ENCODE peak calls at places on chromosomes 1 and 21, in seven cellular contexts. One of them, this sample, is unnamed.
A peak's percentile ranks its signal among the peaks of the same experiment; 100 is the strongest.

GRCh38 chr1:25519624-25520023 is 23.8 kb upstream of the LDLRAP1 start:
- DNase-seq in GM12892: no peak
- DNase-seq in HepG2: no peak
- DNase-seq in SK-N-SH: no peak
- DNase-seq in GM12878: no peak
- DNase-seq in K562: no peak
- DNase-seq in H1: no peak
- DNase-seq in this sample: no peak

GRCh38 chr1:245823408-245824147 is 668.8 kb downstream of the KIF26B start:
- DNase-seq in GM12892: no peak
- DNase-seq in HepG2: no peak
- DNase-seq in SK-N-SH: no peak
- DNase-seq in GM12878: no peak
- DNase-seq in K562: no peak
- DNase-seq in H1: no peak
- DNase-seq in this sample: no peak

GRCh38 chr1:27469334-27469733 is 20.6 kb downstream of the WASF2 start:
- DNase-seq in GM12892: no peak
- DNase-seq in HepG2: peak; percentile 47
- DNase-seq in SK-N-SH: no peak
- DNase-seq in GM12878: no peak
- DNase-seq in K562: no peak
- DNase-seq in H1: no peak
- DNase-seq in this sample: no peak

GRCh38 chr1:214108097-214108446 is 120.3 kb downstream of the PROX1 start:
- DNase-seq in GM12892: no peak
- DNase-seq in HepG2: peak; percentile 71
- DNase-seq in SK-N-SH: no peak
- DNase-seq in GM12878: no peak
- DNase-seq in K562: no peak
- DNase-seq in H1: no peak
- DNase-seq in this sample: no peak

GRCh38 chr1:216466162-216466801 is 43.0 kb upstream of the USH2A start:
- DNase-seq in GM12892: no peak
- DNase-seq in HepG2: no peak
- DNase-seq in SK-N-SH: no peak
- DNase-seq in GM12878: no peak
- DNase-seq in K562: no peak
- DNase-seq in H1: no peak
- DNase-seq in this sample: no peak

GRCh38 chr1:229854620-229855019 is 212.4 kb upstream of the GALNT2 start:
- DNase-seq in GM12892: no peak
- DNase-seq in HepG2: no peak
- DNase-seq in SK-N-SH: no peak
- DNase-seq in GM12878: no peak
- DNase-seq in K562: no peak
- DNase-seq in H1: no peak
- DNase-seq in this sample: no peak

GRCh38 chr1:247456914-247457638 is 828 bp downstream of the OR2B11 start:
- DNase-seq in GM12892: no peak
- DNase-seq in HepG2: no peak
- DNase-seq in SK-N-SH: no peak
- DNase-seq in GM12878: no peak
- DNase-seq in K562: no peak
- DNase-seq in H1: no peak
- DNase-seq in this sample: no peak

GRCh38 chr21:14482165-14482564 is 64.0 kb downstream of the SAMSN1 start:
- DNase-seq in GM12892: no peak
- DNase-seq in HepG2: no peak
- DNase-seq in SK-N-SH: no peak
- DNase-seq in GM12878: no peak
- DNase-seq in K562: no peak
- DNase-seq in H1: no peak
- DNase-seq in this sample: no peak

GRCh38 chr21:33027401-33028185 is 1.9 kb downstream of the OLIG2 start:
- DNase-seq in GM12892: no peak
- DNase-seq in HepG2: no peak
- DNase-seq in SK-N-SH: peak; percentile 50
- DNase-seq in GM12878: no peak
- DNase-seq in K562: no peak
- DNase-seq in H1: no peak
- DNase-seq in this sample: no peak

GRCh38 chr1:19458815-19459417 is 26.4 kb downstream of the CAPZB start:
- DNase-seq in GM12892: no peak
- DNase-seq in HepG2: no peak
- DNase-seq in SK-N-SH: no peak
- DNase-seq in GM12878: no peak
- DNase-seq in K562: no peak
- DNase-seq in H1: no peak
- DNase-seq in this sample: no peak

GRCh38 chr1:108556501-108556900 is 3.4 kb upstream of the EEIG2 start:
- DNase-seq in GM12892: no peak
- DNase-seq in HepG2: no peak
- DNase-seq in SK-N-SH: no peak
- DNase-seq in GM12878: no peak
- DNase-seq in K562: no peak
- DNase-seq in H1: no peak
- DNase-seq in this sample: no peak

GRCh38 chr1:204080163-204080903 is 7.4 kb downstream of the SOX13 start:
- DNase-seq in GM12892: no peak
- DNase-seq in HepG2: peak; percentile 76
- DNase-seq in SK-N-SH: peak; percentile 47
- DNase-seq in GM12878: no peak
- DNase-seq in K562: peak; percentile 74
- DNase-seq in H1: peak; percentile 97
- DNase-seq in this sample: no peak

GRCh38 chr1:6348511-6349191 is 44.9 kb downstream of the ACOT7 start:
- DNase-seq in GM12892: no peak
- DNase-seq in HepG2: no peak
- DNase-seq in SK-N-SH: no peak
- DNase-seq in GM12878: no peak
- DNase-seq in K562: no peak
- DNase-seq in H1: no peak
- DNase-seq in this sample: no peak

GRCh38 chr1:168057355-168057754 is 79.4 kb downstream of the GPR161 start:
- DNase-seq in GM12892: no peak
- DNase-seq in HepG2: no peak
- DNase-seq in SK-N-SH: no peak
- DNase-seq in GM12878: no peak
- DNase-seq in K562: no peak
- DNase-seq in H1: no peak
- DNase-seq in this sample: no peak

GRCh38 chr1:115810609-115811008 is 30.3 kb downstream of the NHLH2 start:
- DNase-seq in GM12892: no peak
- DNase-seq in HepG2: no peak
- DNase-seq in SK-N-SH: no peak
- DNase-seq in GM12878: no peak
- DNase-seq in K562: no peak
- DNase-seq in H1: no peak
- DNase-seq in this sample: no peak

GRCh38 chr1:111203681-111204210 is 3.3 kb upstream of the DENND2D start:
- DNase-seq in GM12892: peak; percentile 90
- DNase-seq in HepG2: no peak
- DNase-seq in SK-N-SH: peak; percentile 62
- DNase-seq in GM12878: peak; percentile 77
- DNase-seq in K562: no peak
- DNase-seq in H1: no peak
- DNase-seq in this sample: peak; percentile 86

GRCh38 chr1:180970333-180971079 is 52.2 kb downstream of the STX6 start:
- DNase-seq in GM12892: no peak
- DNase-seq in HepG2: no peak
- DNase-seq in SK-N-SH: no peak
- DNase-seq in GM12878: no peak
- DNase-seq in K562: no peak
- DNase-seq in H1: no peak
- DNase-seq in this sample: no peak

GRCh38 chr1:112527266-112528010 is 18.7 kb downstream of the WNT2B start:
- DNase-seq in GM12892: no peak
- DNase-seq in HepG2: no peak
- DNase-seq in SK-N-SH: no peak
- DNase-seq in GM12878: no peak
- DNase-seq in K562: no peak
- DNase-seq in H1: no peak
- DNase-seq in this sample: no peak

DNA sequence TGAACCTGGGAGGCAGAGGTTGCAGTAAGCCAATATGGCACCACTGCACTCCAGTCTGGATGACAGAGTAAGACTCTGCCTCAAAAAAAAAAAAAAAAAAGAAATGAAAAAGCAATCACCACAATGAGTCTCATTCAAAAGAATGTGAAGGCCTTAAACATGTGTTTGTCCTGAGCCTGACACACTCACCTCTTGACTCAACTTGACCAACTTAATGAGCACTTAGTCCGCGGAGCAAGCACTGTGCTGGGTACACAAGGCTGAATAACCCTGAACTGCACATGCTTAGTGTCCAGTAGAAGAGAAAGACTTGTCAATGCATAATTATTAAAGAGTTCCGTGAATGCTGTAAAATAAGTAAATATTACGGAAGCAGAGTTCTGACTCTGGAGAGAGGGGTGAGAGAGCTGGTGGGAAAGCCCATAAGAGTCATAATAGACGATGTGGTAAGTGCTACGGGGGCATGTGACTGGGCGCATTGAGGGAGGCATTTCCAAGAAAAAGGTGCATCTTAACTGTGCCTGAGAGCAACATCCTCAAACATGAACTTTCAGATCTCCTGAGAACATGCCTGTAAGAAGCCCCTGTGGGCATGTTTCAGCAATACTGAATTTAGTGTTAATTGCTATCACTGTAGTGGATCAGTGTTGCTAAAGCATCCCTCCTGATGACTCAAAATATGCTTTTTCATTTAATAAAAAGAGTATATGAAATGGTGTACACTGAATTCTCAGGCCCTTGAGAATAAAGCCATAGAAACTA is 27.2 kb downstream of the MCOLN2 start:
- DNase-seq in GM12892: no peak
- DNase-seq in HepG2: no peak
- DNase-seq in SK-N-SH: no peak
- DNase-seq in GM12878: peak; percentile 92
- DNase-seq in K562: no peak
- DNase-seq in H1: no peak
- DNase-seq in this sample: no peak
- TF ChIP-seq TAF1 in GM12892: no peak
- TF ChIP-seq TAF1 in HepG2: no peak
- TF ChIP-seq TAF1 in SK-N-SH: no peak
- TF ChIP-seq TAF1 in GM12878: no peak
- TF ChIP-seq TAF1 in K562: no peak
- TF ChIP-seq TAF1 in H1: no peak
- TF ChIP-seq TAF1 in this sample: no peak

GRCh38 chr1:13930151-13930550 is 230.2 kb downstream of the PRDM2 start:
- DNase-seq in GM12892: no peak
- DNase-seq in HepG2: peak; percentile 9
- DNase-seq in SK-N-SH: peak; percentile 15
- DNase-seq in GM12878: no peak
- DNase-seq in K562: peak; percentile 37
- DNase-seq in H1: peak; percentile 41
- DNase-seq in this sample: peak; percentile 23
- TF ChIP-seq TAF1 in GM12892: no peak
- TF ChIP-seq TAF1 in HepG2: no peak
- TF ChIP-seq TAF1 in SK-N-SH: no peak
- TF ChIP-seq TAF1 in GM12878: no peak
- TF ChIP-seq TAF1 in K562: no peak
- TF ChIP-seq TAF1 in H1: no peak
- TF ChIP-seq TAF1 in this sample: no peak

GRCh38 chr21:17495680-17496079 is 17.2 kb upstream of the CXADR start:
- DNase-seq in GM12892: no peak
- DNase-seq in HepG2: peak; percentile 71
- DNase-seq in SK-N-SH: no peak
- DNase-seq in GM12878: no peak
- DNase-seq in K562: no peak
- DNase-seq in H1: no peak
- DNase-seq in this sample: no peak
- TF ChIP-seq TAF1 in GM12892: no peak
- TF ChIP-seq TAF1 in HepG2: no peak
- TF ChIP-seq TAF1 in SK-N-SH: no peak
- TF ChIP-seq TAF1 in GM12878: no peak
- TF ChIP-seq TAF1 in K562: no peak
- TF ChIP-seq TAF1 in H1: no peak
- TF ChIP-seq TAF1 in this sample: no peak

GRCh38 chr1:24289937-24290595 is 29.1 kb upstream of the GRHL3 start:
- DNase-seq in GM12892: no peak
- DNase-seq in HepG2: no peak
- DNase-seq in SK-N-SH: peak; percentile 65
- DNase-seq in GM12878: no peak
- DNase-seq in K562: no peak
- DNase-seq in H1: no peak
- DNase-seq in this sample: no peak
- TF ChIP-seq TAF1 in GM12892: no peak
- TF ChIP-seq TAF1 in HepG2: no peak
- TF ChIP-seq TAF1 in SK-N-SH: no peak
- TF ChIP-seq TAF1 in GM12878: no peak
- TF ChIP-seq TAF1 in K562: no peak
- TF ChIP-seq TAF1 in H1: no peak
- TF ChIP-seq TAF1 in this sample: no peak

DNA sequence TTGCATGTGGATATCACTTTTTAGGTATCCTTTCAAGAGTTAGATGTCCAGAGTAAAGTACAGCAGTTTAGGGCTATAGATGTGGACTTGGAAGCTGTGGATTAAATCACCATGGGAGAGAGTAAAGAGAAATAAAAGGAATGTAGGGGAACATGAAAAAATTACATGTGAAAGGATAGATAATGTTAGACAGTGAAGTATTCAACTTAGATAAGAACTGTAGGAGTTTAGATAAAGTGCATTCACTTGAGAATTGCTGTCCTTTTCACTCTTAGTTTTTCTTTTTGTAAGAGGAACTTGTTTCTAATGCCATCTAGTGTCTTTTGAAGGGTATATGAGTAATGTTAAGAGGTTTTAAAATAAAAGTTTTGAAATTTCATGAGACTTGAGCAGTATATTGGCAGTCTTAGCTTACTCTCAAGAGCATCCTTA is 40.1 kb downstream of the MAST2 start:
- DNase-seq in GM12892: no peak
- DNase-seq in HepG2: no peak
- DNase-seq in SK-N-SH: no peak
- DNase-seq in GM12878: no peak
- DNase-seq in K562: no peak
- DNase-seq in H1: no peak
- DNase-seq in this sample: no peak
- TF ChIP-seq TAF1 in GM12892: no peak
- TF ChIP-seq TAF1 in HepG2: no peak
- TF ChIP-seq TAF1 in SK-N-SH: no peak
- TF ChIP-seq TAF1 in GM12878: no peak
- TF ChIP-seq TAF1 in K562: no peak
- TF ChIP-seq TAF1 in H1: no peak
- TF ChIP-seq TAF1 in this sample: no peak

DNA sequence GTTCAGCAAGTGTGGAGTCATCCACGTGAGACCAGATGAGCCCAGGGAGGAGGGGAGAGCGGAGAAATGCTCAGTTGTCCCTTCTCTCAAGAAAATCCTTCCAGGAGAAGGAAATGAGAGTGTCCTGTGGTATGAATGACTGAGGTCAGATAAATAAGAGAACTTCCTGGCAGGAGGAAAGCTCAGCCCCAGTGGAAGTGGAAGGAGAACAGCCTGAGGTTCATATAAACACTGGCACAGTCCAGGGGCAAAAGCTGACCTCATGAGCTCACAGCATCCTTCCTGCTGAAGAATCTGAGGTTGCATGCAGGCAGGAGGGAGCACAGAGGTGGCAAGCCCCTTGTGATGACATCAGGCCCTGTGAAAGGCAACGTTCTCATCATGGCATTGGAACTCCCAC is 97.7 kb downstream of the NAV1 start:
- DNase-seq in GM12892: no peak
- DNase-seq in HepG2: no peak
- DNase-seq in SK-N-SH: no peak
- DNase-seq in GM12878: no peak
- DNase-seq in K562: no peak
- DNase-seq in H1: no peak
- DNase-seq in this sample: no peak
- TF ChIP-seq TAF1 in GM12892: no peak
- TF ChIP-seq TAF1 in HepG2: no peak
- TF ChIP-seq TAF1 in SK-N-SH: no peak
- TF ChIP-seq TAF1 in GM12878: no peak
- TF ChIP-seq TAF1 in K562: no peak
- TF ChIP-seq TAF1 in H1: no peak
- TF ChIP-seq TAF1 in this sample: no peak